ENCODE peak calls at places on chromosomes 4 and X, in nine cellular contexts. One of them, this sample, is unnamed.

GRCh38 chrX:16739574-16739973 is 20.2 kb downstream of the SYAP1 start:
- DNase-seq in NCI-H2107: no peak
- DNase-seq in glutamatergic neuron: no peak
- DNase-seq in iris pigment epithelial cell: peak; percentile 59
- DNase-seq in RPMI8226: no peak
- DNase-seq in IMR-90: no peak
- DNase-seq in fibroblast of lung: no peak
- DNase-seq in GM19239: no peak
- DNase-seq in stimulated activated CD8-positive, alpha-beta memory T cell treated with anti-CD3 and anti-CD28 coated beads, Interleukin-7, amount 100 ng/mL, for 1 hour: no peak
- DNase-seq in this sample: peak; percentile 66

GRCh38 chr4:158914178-158914577 is 145.4 kb downstream of the FNIP2 start:
- DNase-seq in NCI-H2107: no peak
- DNase-seq in glutamatergic neuron: no peak
- DNase-seq in iris pigment epithelial cell: peak; percentile 90
- DNase-seq in RPMI8226: no peak
- DNase-seq in IMR-90: peak; percentile 84
- DNase-seq in fibroblast of lung: peak; percentile 74
- DNase-seq in GM19239: no peak
- DNase-seq in stimulated activated CD8-positive, alpha-beta memory T cell treated with anti-CD3 and anti-CD28 coated beads, Interleukin-7, amount 100 ng/mL, for 1 hour: no peak
- DNase-seq in this sample: no peak

GRCh38 chr4:27861381-27861787 is 1000.7 kb downstream of the STIM2 start:
- DNase-seq in NCI-H2107: no peak
- DNase-seq in glutamatergic neuron: no peak
- DNase-seq in iris pigment epithelial cell: peak; percentile 63
- DNase-seq in RPMI8226: no peak
- DNase-seq in IMR-90: peak; percentile 47
- DNase-seq in fibroblast of lung: peak; percentile 51
- DNase-seq in GM19239: no peak
- DNase-seq in stimulated activated CD8-positive, alpha-beta memory T cell treated with anti-CD3 and anti-CD28 coated beads, Interleukin-7, amount 100 ng/mL, for 1 hour: no peak
- DNase-seq in this sample: peak; percentile 13

GRCh38 chr4:986949-987688 is at the start of gene IDUA:
- DNase-seq in NCI-H2107: no peak
- DNase-seq in glutamatergic neuron: peak; percentile 76
- DNase-seq in iris pigment epithelial cell: peak; percentile 65
- DNase-seq in RPMI8226: peak; percentile 64
- DNase-seq in IMR-90: peak; percentile 53
- DNase-seq in fibroblast of lung: peak; percentile 56
- DNase-seq in GM19239: peak; percentile 85
- DNase-seq in stimulated activated CD8-positive, alpha-beta memory T cell treated with anti-CD3 and anti-CD28 coated beads, Interleukin-7, amount 100 ng/mL, for 1 hour: peak; percentile 77
- DNase-seq in this sample: peak; percentile 54

GRCh38 chrX:73581002-73581628 is 18.1 kb downstream of the CHIC1 start:
- DNase-seq in NCI-H2107: no peak
- DNase-seq in glutamatergic neuron: no peak
- DNase-seq in iris pigment epithelial cell: no peak
- DNase-seq in RPMI8226: no peak
- DNase-seq in IMR-90: no peak
- DNase-seq in fibroblast of lung: no peak
- DNase-seq in GM19239: no peak
- DNase-seq in stimulated activated CD8-positive, alpha-beta memory T cell treated with anti-CD3 and anti-CD28 coated beads, Interleukin-7, amount 100 ng/mL, for 1 hour: no peak
- DNase-seq in this sample: no peak

GRCh38 chr4:38366451-38366850 is 297.5 kb upstream of the KLF3 start:
- DNase-seq in NCI-H2107: no peak
- DNase-seq in glutamatergic neuron: no peak
- DNase-seq in iris pigment epithelial cell: no peak
- DNase-seq in RPMI8226: peak; percentile 95
- DNase-seq in IMR-90: no peak
- DNase-seq in fibroblast of lung: peak; percentile 64
- DNase-seq in GM19239: no peak
- DNase-seq in stimulated activated CD8-positive, alpha-beta memory T cell treated with anti-CD3 and anti-CD28 coated beads, Interleukin-7, amount 100 ng/mL, for 1 hour: no peak
- DNase-seq in this sample: no peak

GRCh38 chr4:121784975-121785374 is 16.1 kb upstream of the EXOSC9 start:
- DNase-seq in NCI-H2107: no peak
- DNase-seq in glutamatergic neuron: no peak
- DNase-seq in iris pigment epithelial cell: peak; percentile 99
- DNase-seq in RPMI8226: no peak
- DNase-seq in IMR-90: peak; percentile 97
- DNase-seq in fibroblast of lung: peak; percentile 89
- DNase-seq in GM19239: no peak
- DNase-seq in stimulated activated CD8-positive, alpha-beta memory T cell treated with anti-CD3 and anti-CD28 coated beads, Interleukin-7, amount 100 ng/mL, for 1 hour: no peak
- DNase-seq in this sample: no peak

GRCh38 chrX:74536142-74537010 is 78.0 kb downstream of the RLIM start:
- DNase-seq in NCI-H2107: peak; percentile 48
- DNase-seq in glutamatergic neuron: peak; percentile 70
- DNase-seq in iris pigment epithelial cell: peak; percentile 85
- DNase-seq in RPMI8226: peak; percentile 24
- DNase-seq in IMR-90: peak; percentile 83
- DNase-seq in fibroblast of lung: peak; percentile 89
- DNase-seq in GM19239: peak; percentile 33
- DNase-seq in stimulated activated CD8-positive, alpha-beta memory T cell treated with anti-CD3 and anti-CD28 coated beads, Interleukin-7, amount 100 ng/mL, for 1 hour: no peak
- DNase-seq in this sample: peak; percentile 28

GRCh38 chr4:164596927-164597326 is 157.0 kb upstream of the SMIM31 start:
- DNase-seq in NCI-H2107: no peak
- DNase-seq in glutamatergic neuron: no peak
- DNase-seq in iris pigment epithelial cell: no peak
- DNase-seq in RPMI8226: no peak
- DNase-seq in IMR-90: no peak
- DNase-seq in fibroblast of lung: no peak
- DNase-seq in GM19239: no peak
- DNase-seq in stimulated activated CD8-positive, alpha-beta memory T cell treated with anti-CD3 and anti-CD28 coated beads, Interleukin-7, amount 100 ng/mL, for 1 hour: no peak
- DNase-seq in this sample: no peak

GRCh38 chr4:129839687-129840086 is 743.7 kb downstream of the C4orf33 start:
- DNase-seq in NCI-H2107: no peak
- DNase-seq in glutamatergic neuron: no peak
- DNase-seq in iris pigment epithelial cell: peak; percentile 4
- DNase-seq in RPMI8226: peak; percentile 90
- DNase-seq in IMR-90: no peak
- DNase-seq in fibroblast of lung: no peak
- DNase-seq in GM19239: no peak
- DNase-seq in stimulated activated CD8-positive, alpha-beta memory T cell treated with anti-CD3 and anti-CD28 coated beads, Interleukin-7, amount 100 ng/mL, for 1 hour: no peak
- DNase-seq in this sample: no peak

GRCh38 chrX:151175283-151176062 is 911 bp upstream of the GPR50 start:
- DNase-seq in NCI-H2107: no peak
- DNase-seq in glutamatergic neuron: no peak
- DNase-seq in iris pigment epithelial cell: no peak
- DNase-seq in RPMI8226: no peak
- DNase-seq in IMR-90: no peak
- DNase-seq in fibroblast of lung: no peak
- DNase-seq in GM19239: no peak
- DNase-seq in stimulated activated CD8-positive, alpha-beta memory T cell treated with anti-CD3 and anti-CD28 coated beads, Interleukin-7, amount 100 ng/mL, for 1 hour: no peak
- DNase-seq in this sample: no peak

GRCh38 chr4:87037921-87038320 is 103.1 kb downstream of the AFF1 start:
- DNase-seq in NCI-H2107: no peak
- DNase-seq in glutamatergic neuron: no peak
- DNase-seq in iris pigment epithelial cell: no peak
- DNase-seq in RPMI8226: no peak
- DNase-seq in IMR-90: no peak
- DNase-seq in fibroblast of lung: no peak
- DNase-seq in GM19239: no peak
- DNase-seq in stimulated activated CD8-positive, alpha-beta memory T cell treated with anti-CD3 and anti-CD28 coated beads, Interleukin-7, amount 100 ng/mL, for 1 hour: no peak
- DNase-seq in this sample: no peak

GRCh38 chr4:83716874-83717273 is 181.0 kb downstream of the GPAT3 start:
- DNase-seq in NCI-H2107: no peak
- DNase-seq in glutamatergic neuron: no peak
- DNase-seq in iris pigment epithelial cell: peak; percentile 26
- DNase-seq in RPMI8226: no peak
- DNase-seq in IMR-90: no peak
- DNase-seq in fibroblast of lung: peak; percentile 1
- DNase-seq in GM19239: no peak
- DNase-seq in stimulated activated CD8-positive, alpha-beta memory T cell treated with anti-CD3 and anti-CD28 coated beads, Interleukin-7, amount 100 ng/mL, for 1 hour: no peak
- DNase-seq in this sample: peak; percentile 87